ENCODE peak calls at places on chromosomes 5 and 9, in five cellular contexts. L is IMR-90, T is GM12878, B is SK-N-SH, X is K562. Y is an unnamed sample.

GRCh38 chr9:110426052-110426709 is 88.5 kb upstream of the TXNDC8 start:
- DNase-seq in X (no peak), L (peak), B (no peak), T (no peak), Y (peak)

GRCh38 chr5:98928802-98929122 is at the start of gene CHD1:
- DNase-seq in X (peak), L (peak), T (no peak), B (peak), Y (peak)

GRCh38 chr5:76831108-76831447 is 12.2 kb downstream of the F2RL1 start:
- DNase-seq in B (no peak), X (no peak), T (peak), L (peak), Y (no peak)

GRCh38 chr9:99345936-99346335 is 123.9 kb downstream of the SEC61B start:
- DNase-seq in T (no peak), B (no peak), X (no peak), L (peak), Y (no peak)

GRCh38 chr5:44536650-44537260 is 147.5 kb upstream of the FGF10 start:
- DNase-seq in X (peak), L (peak), T (no peak), B (peak), Y (peak)

GRCh38 chr5:169044982-169045381 is 256.0 kb downstream of the SLIT3 start:
- DNase-seq in T (no peak), L (no peak), X (no peak), B (no peak), Y (no peak)

GRCh38 chr5:68542207-68542606 is 326.7 kb downstream of the PIK3R1 start:
- DNase-seq in T (no peak), L (peak), X (no peak), B (no peak), Y (no peak)

GRCh38 chr5:115857621-115858349 is 16.1 kb downstream of the AP3S1 start:
- DNase-seq in T (no peak), L (peak), X (no peak), B (no peak), Y (no peak)

GRCh38 chr9:1708215-1708614 is 306.9 kb upstream of the SMARCA2 start:
- DNase-seq in B (no peak), L (no peak), X (no peak), T (no peak), Y (no peak)

GRCh38 chr5:113320160-113320816 is 114.5 kb downstream of the TSSK1B start:
- DNase-seq in X (no peak), T (no peak), L (no peak), B (no peak), Y (no peak)

GRCh38 chr9:94480205-94480604 is 74.7 kb upstream of the PCAT7 start:
- DNase-seq in X (no peak), B (no peak), T (no peak), L (no peak), Y (no peak)

GRCh38 chr5:14696057-14696456 is 31.5 kb downstream of the OTULIN start:
- DNase-seq in T (no peak), B (no peak), L (peak), X (peak), Y (no peak)

GRCh38 chr5:141431286-141431685 is 979 bp downstream of the PCDHGA12 start:
- DNase-seq in B (no peak), X (no peak), T (no peak), L (no peak), Y (no peak)
- H3K4me3 ChIP-seq in B (peak), X (no peak), T (no peak), L (peak), Y (no peak)

GRCh38 chr9:123773783-123774182 is 156.1 kb downstream of the DENND1A start:
- DNase-seq in X (no peak), B (no peak), T (no peak), L (no peak), Y (no peak)

GRCh38 chr9:123775289-123775688 is 154.6 kb downstream of the DENND1A start:
- DNase-seq in L (no peak), B (no peak), X (no peak), T (no peak), Y (no peak)

GRCh38 chr9:123778232-123778902 is 151.6 kb downstream of the DENND1A start:
- DNase-seq in X (no peak), L (no peak), B (no peak), T (no peak), Y (no peak)

GRCh38 chr9:123775885-123776284 is 154.0 kb downstream of the DENND1A start:
- DNase-seq in T (no peak), B (no peak), L (no peak), X (no peak), Y (no peak)

DNA sequence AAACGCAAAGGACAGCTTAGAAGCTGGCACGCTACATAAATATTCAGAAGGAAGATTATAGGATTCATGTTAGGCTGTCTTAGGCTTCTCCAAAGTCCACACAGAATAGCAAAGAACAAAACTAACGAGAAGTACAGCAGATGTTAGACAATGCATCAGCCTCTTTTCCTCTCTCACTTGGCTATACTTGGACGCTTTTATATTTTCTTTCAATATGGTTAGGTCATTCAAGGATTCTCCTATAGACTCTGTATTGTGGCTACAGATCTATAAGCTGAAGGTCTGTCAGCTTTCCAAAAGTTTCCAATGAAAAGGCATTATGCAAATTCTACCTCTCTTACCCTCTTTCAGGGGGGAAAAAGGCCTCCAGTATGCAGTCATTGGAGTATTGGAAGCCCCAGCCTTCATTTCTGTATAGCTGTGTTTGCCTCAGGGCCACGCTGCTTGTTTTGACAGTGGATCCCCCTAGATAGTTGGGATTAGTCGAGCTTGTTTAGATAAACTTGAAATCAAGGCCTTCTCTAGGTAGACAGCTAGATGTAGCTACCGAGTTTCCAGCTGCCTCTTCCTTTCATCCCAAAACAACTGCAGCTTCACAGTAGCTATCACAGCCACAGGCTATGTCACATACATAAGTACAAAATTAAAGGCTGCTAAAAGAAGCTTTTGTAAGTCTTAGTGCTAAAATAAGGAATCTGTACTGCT is 152.9 kb downstream of the DENND1A start:
- DNase-seq in T (no peak), L (no peak), B (no peak), X (no peak), Y (no peak)
- TF ChIP-seq SMC3 in T (no peak), L (no peak), B (no peak), X (no peak), Y (no peak)

DNA sequence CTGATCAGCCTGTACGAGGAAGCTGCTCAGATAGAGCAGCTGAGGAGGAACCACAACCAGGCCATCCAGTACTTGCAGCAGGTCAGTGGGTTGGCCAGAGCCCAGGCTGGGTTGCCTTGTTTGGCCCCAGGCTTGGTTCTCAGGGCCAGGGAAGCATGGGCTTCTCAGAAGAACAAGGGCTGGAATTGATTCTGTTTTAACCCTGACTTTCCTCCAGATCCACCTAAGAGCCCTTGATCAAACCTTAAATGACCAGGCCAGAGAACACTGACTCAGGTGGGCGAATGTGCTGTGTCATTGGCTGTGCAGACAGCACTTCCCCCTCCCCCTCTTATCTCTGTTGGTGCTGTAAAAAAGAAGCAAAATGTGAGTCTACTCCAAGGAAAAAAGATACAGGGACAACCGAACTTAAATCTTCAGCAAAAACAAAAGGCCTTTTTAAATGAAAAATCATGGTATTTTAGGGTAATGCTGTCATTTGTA is 28.1 kb downstream of the TTC23L start:
- DNase-seq in T (no peak), B (no peak), X (peak), L (no peak), Y (peak)
- TF ChIP-seq MXI1 in T (no peak), B (no peak), X (no peak), L (no peak), Y (no peak)

DNA sequence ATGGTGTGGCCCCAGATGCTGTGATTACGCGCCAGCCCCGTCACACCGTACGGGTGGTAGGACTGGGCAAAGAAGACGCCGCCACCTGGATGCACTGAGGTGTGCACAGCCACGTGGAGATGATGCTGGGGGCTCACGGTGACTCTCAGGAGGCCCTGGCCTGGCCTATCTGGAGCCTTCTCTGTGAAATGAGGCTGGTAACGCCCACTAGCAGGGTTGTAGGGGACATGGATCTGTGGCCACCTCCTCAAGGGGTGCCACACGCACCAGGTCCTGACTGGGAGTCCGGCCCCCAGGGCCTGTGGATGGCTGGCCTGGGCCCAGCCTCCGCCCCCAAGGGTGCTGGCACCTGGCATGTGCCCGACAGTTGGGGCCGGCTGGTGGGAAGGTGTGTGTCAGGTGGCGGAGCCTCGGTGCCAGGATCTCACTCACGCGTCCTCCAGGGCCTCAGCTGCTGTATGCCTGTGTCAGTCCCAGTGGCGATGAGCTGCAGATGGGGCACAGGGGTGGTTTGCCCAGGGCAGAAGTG is 32.4 kb downstream of the NEK6 start:
- DNase-seq in L (no peak), B (no peak), T (no peak), X (no peak), Y (no peak)
- H3K4me3 ChIP-seq in L (no peak), B (no peak), T (peak), X (no peak), Y (no peak)

GRCh38 chr5:56176155-56176798 is 56.9 kb downstream of the ANKRD55 start:
- DNase-seq in B (no peak), L (peak), T (no peak), X (no peak), Y (no peak)

GRCh38 chr5:56172225-56172624 is 60.9 kb downstream of the ANKRD55 start:
- DNase-seq in T (no peak), B (no peak), X (no peak), L (peak), Y (no peak)

GRCh38 chr5:56177134-56177533 is 56.0 kb downstream of the ANKRD55 start:
- DNase-seq in B (no peak), X (no peak), T (no peak), L (no peak), Y (no peak)

GRCh38 chr5:56175028-56175427 is 58.1 kb downstream of the ANKRD55 start:
- DNase-seq in L (no peak), B (no peak), X (no peak), T (no peak), Y (no peak)

GRCh38 chr5:56175465-56175864 is 57.7 kb downstream of the ANKRD55 start:
- DNase-seq in L (peak), X (no peak), T (no peak), B (no peak), Y (no peak)
- TF ChIP-seq SMC3 in L (no peak), X (no peak), T (no peak), B (no peak), Y (no peak)